ENCODE peak calls at places on chromosomes 11 and 22, in six cellular contexts. D is upper lobe of right lung, H is GM20000, G is GM23338, U is neural progenitor cell, E is retinal pigment epithelial cell. M is an unnamed sample.

GRCh38 chr22:21977814-21978213 is 4.8 kb downstream of the TOP3B start:
- DNase-seq in D (peak; percentile 30), H (no peak), G (no peak), U (no peak), E (no peak), M (no peak)

GRCh38 chr22:19004471-19004870 is 68.4 kb upstream of the PRODH start:
- DNase-seq in D (no peak), H (no peak), G (no peak), U (no peak), E (no peak), M (no peak)

GRCh38 chr11:71310184-71310583 is 57.8 kb upstream of the SHANK2 start:
- DNase-seq in D (peak; percentile 12), H (no peak), G (no peak), U (no peak), E (no peak), M (no peak)

GRCh38 chr22:49789289-49790141 is 38.2 kb downstream of the BRD1 start:
- DNase-seq in D (no peak), H (no peak), G (no peak), U (no peak), E (no peak), M (no peak)

GRCh38 chr11:78406568-78407196 is 10.9 kb downstream of the GAB2 start:
- DNase-seq in D (no peak), H (no peak), G (no peak), U (no peak), E (no peak), M (no peak)

GRCh38 chr22:37896939-37897338 is 9.2 kb upstream of the MICALL1 start:
- DNase-seq in D (no peak), H (no peak), G (no peak), U (peak; percentile 23), E (no peak), M (no peak)

GRCh38 chr22:37229805-37230672 is 14.0 kb downstream of the RAC2 start:
- DNase-seq in D (peak; percentile 80), H (peak; percentile 85), G (no peak), U (no peak), E (no peak), M (peak; percentile 95)

GRCh38 chr11:61057615-61058014 is 44.7 kb upstream of the CD5 start:
- DNase-seq in D (no peak), H (no peak), G (no peak), U (no peak), E (no peak), M (no peak)

GRCh38 chr11:67283490-67283963 is 5.6 kb upstream of the ANKRD13D start:
- DNase-seq in D (peak; percentile 69), H (no peak), G (no peak), U (no peak), E (no peak), M (peak; percentile 85)

GRCh38 chr11:123973816-123974215 is 3.8 kb downstream of the OR10S1 start:
- DNase-seq in D (no peak), H (no peak), G (no peak), U (no peak), E (no peak), M (no peak)

GRCh38 chr11:129408865-129409444 is 33.3 kb downstream of the BARX2 start:
- DNase-seq in D (no peak), H (no peak), G (no peak), U (no peak), E (no peak), M (no peak)

GRCh38 chr11:67265633-67266423 is 445 bp upstream of the GRK2 start:
- DNase-seq in D (peak; percentile 91), H (peak; percentile 93), G (peak; percentile 84), U (peak; percentile 89), E (no peak), M (peak; percentile 63)

GRCh38 chr11:44791546-44791945 is 64.8 kb downstream of the TSPAN18 start:
- DNase-seq in D (no peak), H (no peak), G (no peak), U (no peak), E (no peak), M (no peak)

GRCh38 chr22:27318516-27318915 is 483.0 kb downstream of the MN1 start:
- DNase-seq in D (no peak), H (no peak), G (peak; percentile 27), U (peak; percentile 21), E (peak; percentile 63), M (no peak)

GRCh38 chr11:113957016-113957415 is 17.9 kb upstream of the HTR3A start:
- DNase-seq in D (no peak), H (no peak), G (no peak), U (peak; percentile 39), E (no peak), M (no peak)

GRCh38 chr11:126403658-126404057 is 48.2 kb downstream of the ST3GAL4 start:
- DNase-seq in D (peak; percentile 48), H (no peak), G (no peak), U (no peak), E (no peak), M (no peak)

GRCh38 chr22:30694638-30695350 is at the start of gene OSBP2:
- DNase-seq in D (peak; percentile 76), H (peak; percentile 70), G (peak; percentile 55), U (peak; percentile 78), E (no peak), M (no peak)
- TF ChIP-seq CTCF in D (no peak), H (no peak), G (no peak), U (no peak), E (no peak), M (no peak)

DNA sequence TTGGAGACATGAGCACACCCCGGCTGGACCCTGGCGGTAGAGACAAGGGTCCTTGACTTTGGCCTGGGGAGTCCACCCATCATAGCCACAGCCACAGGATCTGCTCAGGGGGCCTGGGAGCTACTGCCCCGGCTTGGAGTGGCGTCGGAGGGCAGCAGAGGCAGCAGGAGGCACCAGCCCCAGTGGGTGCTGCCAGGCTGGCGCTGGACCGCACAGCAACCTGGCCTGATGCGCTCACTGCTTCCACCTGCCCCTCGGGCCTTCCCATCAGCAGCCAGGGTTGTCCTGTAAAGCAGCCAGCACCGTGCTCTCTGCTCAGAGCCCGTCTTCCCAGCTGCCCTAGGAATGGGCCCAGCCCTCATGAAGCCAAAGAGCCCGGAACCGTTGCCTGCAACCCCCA is 21.9 kb downstream of the SULT4A1 start:
- DNase-seq in D (no peak), H (no peak), G (no peak), U (no peak), E (no peak), M (no peak)
- TF ChIP-seq CTCF in D (no peak), H (no peak), G (no peak), U (no peak), E (no peak), M (no peak)

DNA sequence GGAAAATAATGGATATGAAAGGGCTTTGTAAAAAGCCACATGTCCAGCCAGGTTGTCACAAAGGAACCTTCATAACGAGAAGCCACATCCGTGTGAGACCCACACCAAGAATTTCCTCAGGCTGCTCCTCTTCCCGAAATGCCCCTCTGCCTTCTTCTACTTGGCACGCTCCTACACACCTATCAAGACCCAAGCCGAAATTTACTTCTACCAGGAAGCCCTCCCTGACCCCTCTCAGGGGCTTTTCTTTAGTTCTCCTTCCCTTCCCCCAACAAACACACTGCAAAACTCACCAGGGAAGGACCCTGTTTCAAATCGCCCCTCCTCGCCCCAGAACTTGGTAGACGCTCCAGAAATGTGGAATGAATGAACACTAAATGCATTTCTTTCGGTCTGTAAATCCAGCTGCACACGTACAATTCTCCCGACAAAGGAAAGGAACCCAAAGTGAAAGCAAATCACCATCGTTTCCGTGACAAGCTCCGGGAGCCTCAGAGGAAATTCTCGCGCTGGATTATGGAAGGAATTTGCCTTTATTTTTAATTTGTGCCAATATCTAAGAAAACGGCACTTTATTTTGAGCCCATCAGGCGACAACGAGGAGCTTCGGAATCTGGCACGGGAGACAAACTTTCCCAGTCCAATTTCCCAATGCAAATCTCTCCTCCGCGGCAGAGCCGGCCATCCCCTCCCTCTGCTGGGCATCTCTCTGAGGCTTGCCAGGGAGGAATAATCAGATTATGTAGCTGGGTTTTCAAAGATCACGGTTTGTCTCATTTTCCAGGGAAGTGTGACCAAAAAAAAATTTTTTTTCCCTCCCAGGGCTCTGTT is 13.2 kb upstream of the SHISAL1 start:
- DNase-seq in D (no peak), H (no peak), G (no peak), U (peak; percentile 38), E (no peak), M (no peak)
- TF ChIP-seq CTCF in D (peak; percentile 13), H (no peak), G (no peak), U (peak; percentile 12), E (peak; percentile 51), M (no peak)

GRCh38 chr22:45094081-45094720 is 69.5 kb upstream of the NUP50 start:
- DNase-seq in D (no peak), H (no peak), G (no peak), U (no peak), E (no peak), M (no peak)
- TF ChIP-seq CTCF in D (no peak), H (no peak), G (no peak), U (no peak), E (no peak), M (no peak)

GRCh38 chr11:36153581-36153980 is 135.6 kb downstream of the COMMD9 start:
- DNase-seq in D (no peak), H (no peak), G (peak; percentile 61), U (no peak), E (no peak), M (no peak)
- TF ChIP-seq CTCF in D (no peak), H (no peak), G (no peak), U (no peak), E (no peak), M (no peak)

DNA sequence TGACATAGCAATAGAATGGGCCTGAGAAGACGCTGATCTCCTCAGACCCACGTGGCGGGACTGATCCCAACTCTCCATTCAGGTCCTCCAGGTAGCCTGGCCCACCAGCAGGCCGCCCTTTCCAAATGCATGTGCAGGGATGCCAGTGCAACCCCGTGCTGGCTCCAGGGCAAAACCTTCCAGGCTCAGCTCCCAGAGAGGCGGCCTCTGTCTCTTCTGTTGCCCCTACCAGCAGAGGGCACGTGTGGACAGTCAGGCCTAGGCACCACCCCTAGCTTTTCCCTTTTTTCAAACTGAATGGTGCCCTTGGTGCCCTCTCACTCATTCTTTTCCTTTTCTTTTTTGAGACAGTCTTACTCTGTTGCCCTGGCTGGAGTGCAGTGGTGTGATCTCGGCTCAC is 121.7 kb downstream of the OSBP2 start:
- DNase-seq in D (peak; percentile 31), H (no peak), G (peak; percentile 48), U (no peak), E (no peak), M (no peak)
- TF ChIP-seq CTCF in D (no peak), H (no peak), G (peak; percentile 51), U (no peak), E (peak; percentile 24), M (no peak)

GRCh38 chr22:43796567-43796966 is 15.5 kb downstream of the EFCAB6 start:
- DNase-seq in D (no peak), H (no peak), G (peak; percentile 69), U (peak; percentile 63), E (no peak), M (no peak)
- TF ChIP-seq CTCF in D (peak; percentile 16), H (no peak), G (peak; percentile 73), U (peak; percentile 62), E (peak; percentile 49), M (no peak)

M was measured in CD14-positive monocyte.